ENCODE peak calls at places on chromosomes 11 and 22, in four cellular contexts. O is astrocyte of the cerebellum, Z is AG09309, Y is heart left ventricle. Q is an unnamed sample.

GRCh38 chr11:15216678-15217077 is 102.0 kb downstream of the INSC start:
- DNase-seq in O (no peak), Z (no peak), Y (no peak), Q (no peak)

GRCh38 chr22:19706661-19707151 is 7.6 kb upstream of the SEPTIN5 start:
- DNase-seq in O (no peak), Z (no peak), Y (no peak), Q (no peak)

GRCh38 chr11:92149996-92150395 is 74.6 kb upstream of the FAT3 start:
- DNase-seq in O (no peak), Z (no peak), Y (no peak), Q (no peak)

GRCh38 chr22:36197601-36198146 is 3.9 kb downstream of the APOL4 start:
- DNase-seq in O (no peak), Z (no peak), Y (no peak), Q (no peak)

GRCh38 chr11:32307449-32307848 is 127.9 kb downstream of the WT1 start:
- DNase-seq in O (no peak), Z (no peak), Y (no peak), Q (no peak)

GRCh38 chr11:134038897-134039470 is 29.9 kb upstream of the JAM3 start:
- DNase-seq in O (no peak), Z (no peak), Y (peak), Q (no peak)

GRCh38 chr11:43632171-43632570 is 48.4 kb upstream of the HSD17B12 start:
- DNase-seq in O (no peak), Z (no peak), Y (no peak), Q (no peak)

GRCh38 chr11:71059662-71060061 is 192.7 kb downstream of the SHANK2 start:
- DNase-seq in O (no peak), Z (no peak), Y (no peak), Q (no peak)

GRCh38 chr22:27186643-27187042 is 529.3 kb downstream of the MIAT start:
- DNase-seq in O (no peak), Z (no peak), Y (no peak), Q (no peak)

GRCh38 chr11:71931245-71931602 is 2.4 kb downstream of the RNF121 start:
- DNase-seq in O (no peak), Z (no peak), Y (no peak), Q (no peak)

GRCh38 chr11:108890482-108891092 is 225.7 kb downstream of the DDX10 start:
- DNase-seq in O (no peak), Z (no peak), Y (no peak), Q (no peak)

GRCh38 chr11:2549491-2549875 is 104.7 kb downstream of the KCNQ1 start:
- DNase-seq in O (no peak), Z (no peak), Y (peak), Q (no peak)

GRCh38 chr22:43042101-43042780 is 27.3 kb upstream of the PACSIN2 start:
- DNase-seq in O (peak), Z (no peak), Y (no peak), Q (no peak)

DNA sequence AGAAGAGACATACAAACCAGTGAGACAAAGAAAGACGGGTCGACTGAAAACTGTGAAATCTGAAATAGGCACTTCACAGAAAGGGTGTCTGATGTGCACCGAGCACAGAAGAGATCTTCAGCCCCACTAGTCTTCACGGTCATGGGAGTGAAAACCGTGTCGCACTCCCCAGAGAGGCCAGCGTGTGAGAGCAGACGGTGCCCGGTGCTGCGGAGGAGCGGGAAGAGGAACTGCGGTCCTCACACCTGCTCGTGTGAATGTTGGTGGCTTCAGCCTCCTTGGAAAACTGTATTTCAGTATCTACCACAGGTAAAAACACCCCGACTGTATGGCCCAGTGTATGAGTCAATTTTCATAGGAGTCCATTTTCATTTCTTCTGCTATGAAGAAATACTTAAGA is 382.9 kb downstream of the BRD1 start:
- DNase-seq in O (no peak), Z (no peak), Y (no peak), Q (no peak)
- TF ChIP-seq CTCF in O (no peak), Z (no peak), Y (no peak), Q (no peak)

DNA sequence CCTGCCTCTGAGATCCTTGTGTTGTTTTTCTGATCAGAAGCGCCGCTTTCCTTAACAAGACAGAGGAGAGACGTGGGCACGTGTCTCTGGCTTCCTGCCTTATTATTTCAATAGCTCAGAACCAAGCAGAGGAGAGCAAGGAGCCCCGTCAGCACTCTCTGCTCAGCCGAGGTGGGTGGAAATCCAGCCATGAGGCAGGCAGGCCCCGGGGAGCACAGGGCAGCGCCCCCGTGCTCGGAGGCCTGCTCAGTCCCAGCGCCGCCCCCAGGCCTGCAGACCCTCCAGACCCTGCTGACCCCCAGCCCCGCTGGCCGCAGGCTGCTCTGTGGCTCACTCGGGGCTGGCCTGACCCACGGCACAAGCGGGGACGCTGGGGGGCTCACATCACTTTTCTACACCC is 162.8 kb downstream of the BRD1 start:
- DNase-seq in O (no peak), Z (no peak), Y (no peak), Q (no peak)
- TF ChIP-seq CTCF in O (no peak), Z (no peak), Y (no peak), Q (no peak)

GRCh38 chr22:44067033-44067432 is 42.9 kb downstream of the PARVB start:
- DNase-seq in O (no peak), Z (no peak), Y (no peak), Q (no peak)
- TF ChIP-seq CTCF in O (peak), Z (no peak), Y (no peak), Q (no peak)

DNA sequence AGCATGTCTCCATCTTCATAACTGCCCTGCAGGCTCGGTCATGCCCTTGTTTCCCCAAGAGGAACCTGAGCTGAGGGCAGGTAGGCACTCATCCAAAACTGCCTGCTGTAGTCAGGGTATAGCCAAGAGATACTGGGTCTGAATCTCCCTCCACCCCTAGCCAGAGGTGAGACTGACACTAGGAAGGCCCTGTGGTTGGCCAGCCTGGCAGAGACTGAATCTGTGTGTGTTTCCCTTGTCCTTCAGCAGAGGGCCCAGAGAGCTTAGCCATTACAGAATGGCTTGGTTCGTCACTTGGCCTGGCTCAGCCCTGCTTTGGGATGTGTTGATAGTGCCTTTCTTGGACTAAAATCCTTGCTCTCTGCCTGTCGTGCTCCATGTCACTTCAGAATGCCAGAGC is 79.3 kb upstream of the SUSD2 start:
- DNase-seq in O (no peak), Z (no peak), Y (no peak), Q (no peak)
- TF ChIP-seq CTCF in O (no peak), Z (no peak), Y (peak), Q (no peak)

DNA sequence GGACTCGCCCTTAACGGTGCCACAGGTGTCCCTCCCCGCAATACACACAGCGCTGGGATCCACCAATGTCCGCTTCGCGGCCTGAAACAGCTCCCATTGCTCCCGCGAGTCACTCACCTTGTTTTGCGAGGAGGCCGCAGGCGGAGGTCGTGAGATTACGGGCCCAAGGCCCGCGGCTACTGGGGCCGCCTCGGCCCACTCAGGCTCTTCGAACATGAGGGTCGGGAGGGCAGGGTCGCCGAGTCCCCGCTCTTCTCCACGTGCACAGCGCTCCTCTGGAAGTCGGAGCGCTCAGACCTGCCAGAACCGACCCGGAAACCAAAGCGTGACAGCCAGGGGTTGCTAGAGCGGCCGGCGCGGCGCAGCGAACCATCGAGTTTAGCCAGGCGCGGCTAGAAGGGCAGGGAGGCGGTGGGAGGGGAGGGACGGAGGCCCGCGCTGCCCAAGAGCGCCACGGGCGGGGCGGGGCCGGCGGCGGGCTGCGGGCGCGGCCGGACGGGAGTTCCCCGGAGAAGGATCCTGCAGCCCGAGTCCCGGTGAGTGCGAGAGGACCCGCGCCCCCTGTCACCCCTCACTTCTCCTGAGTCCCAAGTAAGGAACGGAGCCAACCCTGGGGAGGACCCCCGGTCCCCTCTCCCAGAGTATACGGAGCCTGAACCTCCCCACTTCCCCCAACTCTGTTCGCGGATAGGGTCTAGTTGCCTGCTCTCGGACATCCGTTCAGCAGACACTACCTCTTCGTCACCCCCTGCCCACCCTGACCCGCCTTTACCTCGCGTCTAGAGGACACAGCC is at the start of the genes ILK and RRP8:
- DNase-seq in O (peak), Z (peak), Y (peak), Q (peak)
- TF ChIP-seq CTCF in O (peak), Z (peak), Y (peak), Q (peak)

GRCh38 chr11:125679397-125679796 is 1.2 kb downstream of the ACRV1 start:
- DNase-seq in O (no peak), Z (no peak), Y (no peak), Q (no peak)
- TF ChIP-seq CTCF in O (peak), Z (peak), Y (no peak), Q (peak)

GRCh38 chr11:68582416-68583046 is 101.8 kb upstream of the GAL start:
- DNase-seq in O (no peak), Z (no peak), Y (no peak), Q (no peak)

GRCh38 chr11:68581901-68582300 is 102.4 kb upstream of the GAL start:
- DNase-seq in O (no peak), Z (no peak), Y (no peak), Q (no peak)

GRCh38 chr11:68584991-68585524 is 99.3 kb upstream of the GAL start:
- DNase-seq in O (no peak), Z (no peak), Y (no peak), Q (no peak)

GRCh38 chr11:68583047-68583446 is 101.3 kb upstream of the GAL start:
- DNase-seq in O (no peak), Z (peak), Y (no peak), Q (no peak)

DNA sequence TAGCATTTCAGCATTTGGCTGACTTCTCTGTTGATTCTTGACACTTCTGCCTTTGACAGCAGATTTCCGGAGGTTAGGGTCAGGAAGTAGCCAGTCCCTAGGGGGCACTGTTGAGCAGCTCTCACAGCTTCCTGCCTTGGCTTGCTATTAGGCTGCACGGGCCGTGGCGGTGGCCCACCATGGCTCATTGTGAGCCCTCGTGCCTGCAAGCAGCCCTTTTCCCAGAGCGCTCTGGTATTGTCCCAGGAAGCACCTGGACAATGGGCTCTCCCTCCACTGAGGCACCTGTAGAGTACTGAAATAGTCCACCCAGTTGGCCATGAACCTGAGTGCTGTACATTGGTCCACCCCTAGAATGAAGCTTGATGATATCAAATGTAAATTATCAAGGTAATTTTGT is 100.2 kb upstream of the GAL start:
- DNase-seq in O (no peak), Z (no peak), Y (peak), Q (no peak)
- TF ChIP-seq CTCF in O (peak), Z (peak), Y (peak), Q (peak)

GRCh38 chr22:48702573-48703264 is 1125.0 kb downstream of the BRD1 start:
- DNase-seq in O (no peak), Z (no peak), Y (peak), Q (no peak)
- TF ChIP-seq CTCF in O (no peak), Z (no peak), Y (no peak), Q (no peak)

DNA sequence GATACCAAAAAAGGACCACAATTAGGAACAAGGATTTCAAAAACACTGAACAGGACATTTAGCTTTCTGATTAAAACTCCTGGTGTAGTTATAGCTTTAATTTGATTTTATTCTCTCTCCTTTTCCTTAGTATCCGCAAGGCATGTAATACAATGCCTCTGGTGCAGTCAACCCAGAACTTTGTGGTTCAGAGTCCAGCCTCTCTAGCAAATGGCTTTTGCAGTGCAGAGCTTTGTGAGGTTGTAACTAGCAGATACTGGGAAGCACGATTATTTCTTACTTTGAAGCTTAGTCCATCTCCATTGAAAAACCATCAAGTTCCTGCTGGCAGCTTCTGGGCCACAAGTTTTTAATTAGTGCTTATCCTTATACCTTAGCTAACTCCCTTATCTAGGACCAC is 79.8 kb downstream of the GRIA4 start:
- DNase-seq in O (no peak), Z (no peak), Y (no peak), Q (no peak)
- TF ChIP-seq CTCF in O (no peak), Z (no peak), Y (no peak), Q (no peak)

DNA sequence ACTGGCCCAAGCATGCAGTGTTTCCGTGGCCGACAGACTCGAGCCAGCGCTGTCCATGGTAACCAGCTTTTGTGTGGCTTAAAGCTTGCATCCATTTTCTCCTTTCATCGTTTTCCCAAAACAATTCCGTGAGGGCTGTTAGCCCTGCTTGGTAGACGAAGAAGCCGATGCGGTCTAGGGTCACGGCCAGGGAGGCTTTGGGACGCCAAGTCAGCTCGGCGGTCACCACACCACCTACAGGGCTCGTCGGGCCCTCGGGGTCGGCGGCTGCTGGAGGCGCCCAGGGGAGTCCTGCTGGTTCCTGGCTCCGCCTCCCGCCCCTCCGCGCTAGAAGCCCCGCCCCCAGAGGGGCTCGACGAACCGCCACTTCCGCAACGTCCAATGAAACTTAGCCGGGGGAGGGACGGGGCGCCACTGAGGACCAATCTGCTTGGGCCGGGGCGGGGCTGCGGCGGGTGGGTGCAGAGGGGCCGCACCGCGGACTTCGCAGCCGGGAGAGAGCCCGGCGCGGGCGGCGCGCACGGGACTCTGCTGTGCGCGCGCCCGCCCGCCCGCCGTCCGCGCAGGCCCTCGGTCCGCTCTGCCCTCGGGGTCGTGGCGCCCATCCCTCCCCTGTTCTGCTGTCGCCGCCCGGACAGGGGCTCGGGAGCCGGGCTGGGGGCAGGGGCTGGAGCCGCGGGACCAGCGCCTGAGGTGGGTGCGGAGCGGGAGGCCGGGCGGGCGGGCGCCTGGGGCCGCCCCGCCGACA is at the start of gene TIGD3:
- DNase-seq in O (peak), Z (peak), Y (peak), Q (peak)
- TF ChIP-seq CTCF in O (no peak), Z (no peak), Y (peak), Q (no peak)